ENCODE peak calls at places on chromosomes 3 and 15, in six cellular contexts. One of them, this sample, is unnamed.

GRCh38 chr3:12187448-12188327 is 29.0 kb upstream of the TIMP4 start:
- DNase-seq in GM12878: peak; percentile 61
- DNase-seq in HCT116: no peak
- DNase-seq in K562: no peak
- DNase-seq in H1: no peak
- DNase-seq in HepG2: no peak
- DNase-seq in this sample: no peak

GRCh38 chr15:73809728-73810501 is 56.8 kb upstream of the INSYN1 start:
- DNase-seq in GM12878: no peak
- DNase-seq in HCT116: no peak
- DNase-seq in K562: no peak
- DNase-seq in H1: no peak
- DNase-seq in HepG2: no peak
- DNase-seq in this sample: no peak

GRCh38 chr15:93146196-93146595 is 57.2 kb upstream of the RGMA start:
- DNase-seq in GM12878: no peak
- DNase-seq in HCT116: no peak
- DNase-seq in K562: no peak
- DNase-seq in H1: no peak
- DNase-seq in HepG2: no peak
- DNase-seq in this sample: no peak

GRCh38 chr3:41572092-41572491 is 372.8 kb downstream of the CTNNB1 start:
- DNase-seq in GM12878: no peak
- DNase-seq in HCT116: no peak
- DNase-seq in K562: no peak
- DNase-seq in H1: no peak
- DNase-seq in HepG2: no peak
- DNase-seq in this sample: no peak

GRCh38 chr3:127954642-127955041 is 39.6 kb downstream of the KBTBD12 start:
- DNase-seq in GM12878: no peak
- DNase-seq in HCT116: no peak
- DNase-seq in K562: no peak
- DNase-seq in H1: no peak
- DNase-seq in HepG2: no peak
- DNase-seq in this sample: no peak

GRCh38 chr15:33506781-33507180 is 196.0 kb downstream of the RYR3 start:
- DNase-seq in GM12878: no peak
- DNase-seq in HCT116: no peak
- DNase-seq in K562: no peak
- DNase-seq in H1: no peak
- DNase-seq in HepG2: no peak
- DNase-seq in this sample: no peak

GRCh38 chr15:63192604-63193206 is 3.3 kb downstream of the RAB8B start:
- DNase-seq in GM12878: no peak
- DNase-seq in HCT116: no peak
- DNase-seq in K562: no peak
- DNase-seq in H1: peak; percentile 10
- DNase-seq in HepG2: no peak
- DNase-seq in this sample: no peak

GRCh38 chr3:185094691-185095090 is 58.2 kb downstream of the C3orf70 start:
- DNase-seq in GM12878: no peak
- DNase-seq in HCT116: no peak
- DNase-seq in K562: no peak
- DNase-seq in H1: no peak
- DNase-seq in HepG2: no peak
- DNase-seq in this sample: no peak

GRCh38 chr15:39125904-39126303 is 455.0 kb upstream of the THBS1 start:
- DNase-seq in GM12878: no peak
- DNase-seq in HCT116: peak; percentile 51
- DNase-seq in K562: peak; percentile 65
- DNase-seq in H1: peak; percentile 54
- DNase-seq in HepG2: peak; percentile 62
- DNase-seq in this sample: peak; percentile 73

GRCh38 chr3:49121244-49121671 is 635 bp upstream of the USP19 start:
- DNase-seq in GM12878: no peak
- DNase-seq in HCT116: no peak
- DNase-seq in K562: no peak
- DNase-seq in H1: no peak
- DNase-seq in HepG2: no peak
- DNase-seq in this sample: no peak

GRCh38 chr15:36590838-36591237 is 11.4 kb downstream of the CDIN1 start:
- DNase-seq in GM12878: no peak
- DNase-seq in HCT116: no peak
- DNase-seq in K562: no peak
- DNase-seq in H1: no peak
- DNase-seq in HepG2: no peak
- DNase-seq in this sample: no peak

GRCh38 chr3:88167173-88167572 is 17.4 kb downstream of the C3orf38 start:
- DNase-seq in GM12878: no peak
- DNase-seq in HCT116: no peak
- DNase-seq in K562: no peak
- DNase-seq in H1: no peak
- DNase-seq in HepG2: no peak
- DNase-seq in this sample: no peak

GRCh38 chr3:68728343-68728742 is 204.0 kb downstream of the TAFA4 start:
- DNase-seq in GM12878: no peak
- DNase-seq in HCT116: no peak
- DNase-seq in K562: no peak
- DNase-seq in H1: no peak
- DNase-seq in HepG2: no peak
- DNase-seq in this sample: no peak

GRCh38 chr15:58932791-58933310 is 628 bp downstream of the SLTM start:
- DNase-seq in GM12878: no peak
- DNase-seq in HCT116: no peak
- DNase-seq in K562: no peak
- DNase-seq in H1: no peak
- DNase-seq in HepG2: no peak
- DNase-seq in this sample: peak; percentile 44

GRCh38 chr3:13282986-13283876 is 136.9 kb downstream of the NUP210 start:
- DNase-seq in GM12878: no peak
- DNase-seq in HCT116: peak; percentile 18
- DNase-seq in K562: peak; percentile 93
- DNase-seq in H1: peak; percentile 74
- DNase-seq in HepG2: no peak
- DNase-seq in this sample: peak; percentile 72

GRCh38 chr3:134074001-134074789 is 44.5 kb upstream of the SLCO2A1 start:
- DNase-seq in GM12878: no peak
- DNase-seq in HCT116: no peak
- DNase-seq in K562: no peak
- DNase-seq in H1: peak; percentile 17
- DNase-seq in HepG2: no peak
- DNase-seq in this sample: no peak

GRCh38 chr15:37054336-37054735 is 46.0 kb downstream of the MEIS2 start:
- DNase-seq in GM12878: no peak
- DNase-seq in HCT116: no peak
- DNase-seq in K562: no peak
- DNase-seq in H1: no peak
- DNase-seq in HepG2: no peak
- DNase-seq in this sample: no peak

GRCh38 chr15:100278596-100279380 is 63.0 kb downstream of the ADAMTS17 start:
- DNase-seq in GM12878: no peak
- DNase-seq in HCT116: no peak
- DNase-seq in K562: no peak
- DNase-seq in H1: no peak
- DNase-seq in HepG2: no peak
- DNase-seq in this sample: no peak

GRCh38 chr3:12420393-12420792 is 63.9 kb upstream of the TSEN2 start:
- DNase-seq in GM12878: no peak
- DNase-seq in HCT116: no peak
- DNase-seq in K562: no peak
- DNase-seq in H1: no peak
- DNase-seq in HepG2: no peak
- DNase-seq in this sample: no peak

GRCh38 chr3:129085165-129085715 is 24.7 kb downstream of the GP9 start:
- DNase-seq in GM12878: no peak
- DNase-seq in HCT116: no peak
- DNase-seq in K562: no peak
- DNase-seq in H1: no peak
- DNase-seq in HepG2: no peak
- DNase-seq in this sample: no peak

GRCh38 chr15:42707068-42707467 is 29.9 kb downstream of the CDAN1 start:
- DNase-seq in GM12878: no peak
- DNase-seq in HCT116: no peak
- DNase-seq in K562: no peak
- DNase-seq in H1: no peak
- DNase-seq in HepG2: no peak
- DNase-seq in this sample: peak; percentile 75

GRCh38 chr15:101176625-101177024 is 75.2 kb downstream of the CHSY1 start:
- DNase-seq in GM12878: no peak
- DNase-seq in HCT116: no peak
- DNase-seq in K562: no peak
- DNase-seq in H1: no peak
- DNase-seq in HepG2: peak; percentile 39
- DNase-seq in this sample: peak; percentile 26

GRCh38 chr3:55367396-55367795 is 119.7 kb downstream of the WNT5A start:
- DNase-seq in GM12878: no peak
- DNase-seq in HCT116: no peak
- DNase-seq in K562: no peak
- DNase-seq in H1: no peak
- DNase-seq in HepG2: no peak
- DNase-seq in this sample: no peak

GRCh38 chr3:55364426-55364825 is 122.7 kb downstream of the WNT5A start:
- DNase-seq in GM12878: no peak
- DNase-seq in HCT116: no peak
- DNase-seq in K562: no peak
- DNase-seq in H1: no peak
- DNase-seq in HepG2: no peak
- DNase-seq in this sample: no peak

GRCh38 chr3:55357796-55358195 is 129.3 kb downstream of the WNT5A start:
- DNase-seq in GM12878: no peak
- DNase-seq in HCT116: no peak
- DNase-seq in K562: no peak
- DNase-seq in H1: no peak
- DNase-seq in HepG2: no peak
- DNase-seq in this sample: no peak

DNA sequence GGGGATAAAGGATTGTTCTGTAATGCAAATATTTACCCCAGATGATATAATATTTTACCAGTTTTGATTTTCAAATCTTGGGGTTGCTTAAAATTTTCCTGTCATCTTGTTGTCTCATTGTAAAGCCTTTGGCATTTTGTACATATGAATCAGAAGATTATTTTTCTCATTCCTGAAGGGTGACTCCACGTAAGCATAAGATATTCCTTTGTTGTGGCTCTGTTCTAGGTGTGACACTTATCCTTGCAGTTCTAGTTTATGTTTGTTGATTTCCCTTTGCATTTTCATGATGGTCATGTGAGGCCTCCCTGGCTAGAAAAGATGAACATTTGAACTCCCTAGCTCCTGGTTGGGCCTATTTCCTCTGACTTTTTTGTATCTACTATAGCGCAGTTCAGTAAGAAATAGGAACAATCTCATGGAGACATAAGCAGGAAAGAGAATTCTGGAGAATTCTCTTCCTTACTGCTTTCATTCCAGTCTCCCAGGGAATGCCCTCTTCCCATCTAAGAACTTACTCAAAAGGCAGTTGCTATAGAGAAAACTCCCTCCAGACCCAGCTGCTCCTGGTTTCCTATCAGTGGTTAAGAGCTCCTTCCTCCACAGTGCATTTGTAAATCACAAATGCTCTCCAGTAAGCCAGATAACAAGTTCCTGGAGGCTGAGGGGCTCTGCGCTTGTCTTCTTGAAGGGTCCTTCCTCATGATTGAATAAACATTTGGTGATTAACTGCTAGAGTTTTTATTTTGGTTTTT is 124.7 kb downstream of the WNT5A start:
- DNase-seq in GM12878: no peak
- DNase-seq in HCT116: no peak
- DNase-seq in K562: no peak
- DNase-seq in H1: no peak
- DNase-seq in HepG2: no peak
- DNase-seq in this sample: no peak
- TF ChIP-seq JUND in GM12878: no peak
- TF ChIP-seq JUND in HCT116: no peak
- TF ChIP-seq JUND in K562: no peak
- TF ChIP-seq JUND in H1: no peak
- TF ChIP-seq JUND in HepG2: no peak
- TF ChIP-seq JUND in this sample: no peak

GRCh38 chr15:40333922-40334492 is 6.7 kb downstream of the CCDC9B start:
- DNase-seq in GM12878: no peak
- DNase-seq in HCT116: no peak
- DNase-seq in K562: no peak
- DNase-seq in H1: no peak
- DNase-seq in HepG2: no peak
- DNase-seq in this sample: no peak
- TF ChIP-seq JUND in GM12878: no peak
- TF ChIP-seq JUND in HCT116: no peak
- TF ChIP-seq JUND in K562: peak; percentile 6
- TF ChIP-seq JUND in H1: no peak
- TF ChIP-seq JUND in HepG2: no peak
- TF ChIP-seq JUND in this sample: no peak

GRCh38 chr15:45449878-45450277 is 71.5 kb upstream of the GATM start:
- DNase-seq in GM12878: no peak
- DNase-seq in HCT116: no peak
- DNase-seq in K562: no peak
- DNase-seq in H1: no peak
- DNase-seq in HepG2: no peak
- DNase-seq in this sample: no peak
- TF ChIP-seq JUND in GM12878: no peak
- TF ChIP-seq JUND in HCT116: no peak
- TF ChIP-seq JUND in K562: no peak
- TF ChIP-seq JUND in H1: no peak
- TF ChIP-seq JUND in HepG2: no peak
- TF ChIP-seq JUND in this sample: no peak

GRCh38 chr15:72047020-72047419 is 70.9 kb downstream of the MYO9A start:
- DNase-seq in GM12878: no peak
- DNase-seq in HCT116: no peak
- DNase-seq in K562: no peak
- DNase-seq in H1: no peak
- DNase-seq in HepG2: no peak
- DNase-seq in this sample: no peak

GRCh38 chr15:72037321-72037720 is 80.6 kb downstream of the MYO9A start:
- DNase-seq in GM12878: no peak
- DNase-seq in HCT116: peak; percentile 2
- DNase-seq in K562: no peak
- DNase-seq in H1: no peak
- DNase-seq in HepG2: peak; percentile 1
- DNase-seq in this sample: no peak

GRCh38 chr15:72042865-72043264 is 75.1 kb downstream of the MYO9A start:
- DNase-seq in GM12878: no peak
- DNase-seq in HCT116: no peak
- DNase-seq in K562: no peak
- DNase-seq in H1: no peak
- DNase-seq in HepG2: no peak
- DNase-seq in this sample: no peak

GRCh38 chr15:72042054-72042453 is 75.9 kb downstream of the MYO9A start:
- DNase-seq in GM12878: no peak
- DNase-seq in HCT116: no peak
- DNase-seq in K562: no peak
- DNase-seq in H1: no peak
- DNase-seq in HepG2: no peak
- DNase-seq in this sample: no peak
- TF ChIP-seq JUND in GM12878: no peak
- TF ChIP-seq JUND in HCT116: no peak
- TF ChIP-seq JUND in K562: no peak
- TF ChIP-seq JUND in H1: no peak
- TF ChIP-seq JUND in HepG2: no peak
- TF ChIP-seq JUND in this sample: no peak

This sample was measured in T47D.